ENCODE peak calls at places on chromosomes 7 and 10, in nine cellular contexts. N, H, O, E, G, R, V, Y and K are unnamed samples.

GRCh38 chr7:2537981-2538851 is 17.1 kb downstream of the BRAT1 start:
- DNase-seq in N (no peak), H (no peak), O (no peak), E (no peak), G (no peak), R (no peak), V (no peak), Y (no peak), K (no peak)

GRCh38 chr10:77578583-77579227 is 58.9 kb downstream of the KCNMA1 start:
- DNase-seq in N (no peak), H (peak), O (peak), E (no peak), G (no peak), R (no peak), V (no peak), Y (no peak), K (no peak)

GRCh38 chr7:75909521-75910132 is 5.3 kb upstream of the POR start:
- DNase-seq in N (no peak), H (no peak), O (no peak), E (no peak), G (no peak), R (no peak), V (no peak), Y (no peak), K (no peak)

GRCh38 chr10:111093741-111094380 is 17.0 kb downstream of the ADRA2A start:
- DNase-seq in N (no peak), H (peak), O (peak), E (no peak), G (no peak), R (no peak), V (no peak), Y (no peak), K (no peak)

GRCh38 chr10:93580824-93581223 is 14.4 kb downstream of the FFAR4 start:
- DNase-seq in N (no peak), H (no peak), O (no peak), E (no peak), G (no peak), R (no peak), V (no peak), Y (no peak), K (no peak)

GRCh38 chr7:142894886-142895593 is 9.5 kb upstream of the TRPV6 start:
- DNase-seq in N (no peak), H (no peak), O (no peak), E (no peak), G (no peak), R (peak), V (no peak), Y (no peak), K (no peak)

GRCh38 chr7:214410-215212 is 22.2 kb downstream of the FAM20C start:
- DNase-seq in N (no peak), H (peak), O (peak), E (peak), G (no peak), R (no peak), V (no peak), Y (no peak), K (no peak)

GRCh38 chr10:107206856-107207255 is 42.4 kb upstream of the SORCS1 start:
- DNase-seq in N (no peak), H (no peak), O (no peak), E (no peak), G (no peak), R (no peak), V (no peak), Y (no peak), K (no peak)

GRCh38 chr10:22713853-22714523 is 390 bp downstream of the PIP4K2A start:
- DNase-seq in N (peak), H (peak), O (no peak), E (peak), G (no peak), R (peak), V (no peak), Y (no peak), K (no peak)

GRCh38 chr10:12782537-12782936 is 219.0 kb downstream of the CCDC3 start:
- DNase-seq in N (peak), H (peak), O (peak), E (peak), G (peak), R (peak), V (peak), Y (no peak), K (peak)

GRCh38 chr10:26781797-26782196 is 79.0 kb downstream of the ABI1 start:
- DNase-seq in N (no peak), H (peak), O (peak), E (no peak), G (no peak), R (no peak), V (no peak), Y (no peak), K (no peak)

GRCh38 chr7:904847-905246 is 28.5 kb downstream of the GET4 start:
- DNase-seq in N (no peak), H (no peak), O (peak), E (no peak), G (no peak), R (no peak), V (no peak), Y (no peak), K (no peak)

GRCh38 chr7:103573479-103574058 is 127.6 kb upstream of the SLC26A5 start:
- DNase-seq in N (peak), H (peak), O (peak), E (no peak), G (no peak), R (no peak), V (peak), Y (no peak), K (peak)

GRCh38 chr7:81499262-81500116 is 270.4 kb downstream of the HGF start:
- DNase-seq in N (peak), H (peak), O (peak), E (no peak), G (peak), R (no peak), V (peak), Y (no peak), K (peak)

GRCh38 chr10:102580230-102580629 is 64.0 kb upstream of the TRIM8 start:
- DNase-seq in N (no peak), H (no peak), O (no peak), E (no peak), G (no peak), R (no peak), V (no peak), Y (no peak), K (no peak)

GRCh38 chr7:155652156-155653124 is 8.0 kb downstream of the RBM33 start:
- DNase-seq in N (peak), H (peak), O (peak), E (no peak), G (no peak), R (no peak), V (no peak), Y (no peak), K (no peak)

GRCh38 chr10:22505923-22506685 is 160.8 kb downstream of the SPAG6 start:
- DNase-seq in N (no peak), H (peak), O (no peak), E (no peak), G (no peak), R (no peak), V (no peak), Y (no peak), K (no peak)

GRCh38 chr7:30027065-30027456 is 559 bp upstream of the FKBP14 start:
- DNase-seq in N (peak), H (peak), O (peak), E (no peak), G (no peak), R (no peak), V (peak), Y (no peak), K (peak)

GRCh38 chr10:6918305-6918704 is 338.2 kb upstream of the PRKCQ start:
- DNase-seq in N (peak), H (no peak), O (peak), E (no peak), G (no peak), R (peak), V (no peak), Y (no peak), K (peak)

GRCh38 chr7:101952355-101953247 is 135.2 kb downstream of the CUX1 start:
- DNase-seq in N (no peak), H (peak), O (peak), E (no peak), G (peak), R (no peak), V (peak), Y (no peak), K (no peak)

GRCh38 chr10:61961278-61961677 is 59.8 kb downstream of the ARID5B start:
- DNase-seq in N (peak), H (no peak), O (no peak), E (no peak), G (no peak), R (no peak), V (no peak), Y (no peak), K (peak)

GRCh38 chr10:132808247-132808567 is 22.3 kb upstream of the NKX6-2 start:
- DNase-seq in N (no peak), H (no peak), O (no peak), E (no peak), G (no peak), R (no peak), V (no peak), Y (no peak), K (no peak)

GRCh38 chr7:158244873-158245723 is 342.5 kb downstream of the PTPRN2 start:
- DNase-seq in N (no peak), H (no peak), O (no peak), E (no peak), G (no peak), R (no peak), V (no peak), Y (peak), K (peak)

GRCh38 chr7:125125315-125125714 is 195.7 kb upstream of the POT1 start:
- DNase-seq in N (no peak), H (no peak), O (no peak), E (no peak), G (no peak), R (no peak), V (no peak), Y (no peak), K (no peak)

GRCh38 chr7:98869374-98870070 is at the start of gene TMEM130:
- DNase-seq in N (no peak), H (no peak), O (no peak), E (no peak), G (no peak), R (no peak), V (no peak), Y (no peak), K (peak)

GRCh38 chr10:113960617-113961260 is 82.9 kb upstream of the ADRB1 start:
- DNase-seq in N (peak), H (peak), O (peak), E (no peak), G (no peak), R (no peak), V (no peak), Y (no peak), K (peak)

DNA sequence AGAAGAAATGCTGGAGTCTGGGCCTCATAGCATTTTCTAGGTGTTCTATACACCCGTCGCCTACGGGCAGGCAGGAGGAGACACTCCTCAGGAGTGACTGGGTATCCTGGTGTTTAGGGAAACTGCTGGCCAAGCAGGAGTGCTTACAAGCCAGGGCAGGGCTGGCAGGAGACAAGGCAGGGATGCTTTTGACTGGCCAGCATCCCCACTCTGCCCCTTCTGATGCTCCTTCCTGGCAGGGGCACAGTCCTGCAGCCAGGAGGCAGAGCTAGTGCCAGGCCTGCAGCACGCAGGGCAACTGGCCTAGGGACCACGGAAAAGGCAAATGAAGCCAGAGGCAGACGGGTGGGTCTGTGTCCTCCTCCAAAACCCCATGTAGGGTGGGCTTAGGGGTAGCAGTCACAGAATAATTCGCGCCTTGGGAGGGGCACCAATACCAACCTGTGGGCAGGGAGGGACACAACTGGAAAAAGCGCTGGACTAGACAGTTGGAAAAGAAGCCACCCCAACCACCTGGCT is 4.9 kb downstream of the IMPDH1 start:
- DNase-seq in N (peak), H (peak), O (peak), E (no peak), G (no peak), R (no peak), V (no peak), Y (no peak), K (peak)
- TF ChIP-seq CTCF in N (no peak), H (peak), O (no peak), E (no peak), G (no peak), R (no peak), V (no peak), Y (peak), K (no peak)

GRCh38 chr10:118436742-118437141 is 94.6 kb upstream of the FAM204A start:
- DNase-seq in N (no peak), H (no peak), O (no peak), E (no peak), G (no peak), R (no peak), V (no peak), Y (no peak), K (no peak)

GRCh38 chr10:118442032-118442431 is 99.9 kb upstream of the FAM204A start:
- DNase-seq in N (no peak), H (no peak), O (no peak), E (no peak), G (no peak), R (no peak), V (no peak), Y (no peak), K (no peak)

GRCh38 chr10:118444016-118444415 is 101.9 kb upstream of the FAM204A start:
- DNase-seq in N (no peak), H (no peak), O (no peak), E (no peak), G (no peak), R (no peak), V (no peak), Y (no peak), K (no peak)

GRCh38 chr10:118445535-118445934 is 103.4 kb upstream of the FAM204A start:
- DNase-seq in N (no peak), H (no peak), O (peak), E (no peak), G (no peak), R (no peak), V (no peak), Y (no peak), K (no peak)

DNA sequence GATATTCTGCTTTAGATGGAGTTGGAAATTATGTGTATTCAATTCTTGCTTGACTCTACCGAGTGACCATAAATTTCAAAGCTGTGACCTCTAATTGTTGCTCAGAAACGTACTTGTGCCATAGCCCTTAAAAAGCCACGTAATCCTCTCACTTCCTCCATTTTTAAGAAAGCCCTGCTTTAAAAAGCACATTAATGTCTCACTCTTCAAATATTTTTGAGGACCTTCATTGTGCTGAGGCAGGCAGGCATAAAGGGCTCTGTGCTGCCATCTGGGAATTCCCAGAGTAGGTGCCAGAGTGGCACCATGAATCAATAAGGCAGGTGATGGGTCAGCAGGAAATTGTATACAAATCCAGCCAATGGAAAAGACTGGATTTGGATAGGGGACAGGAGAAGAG is 97.7 kb upstream of the FAM204A start:
- DNase-seq in N (no peak), H (no peak), O (no peak), E (no peak), G (no peak), R (no peak), V (no peak), Y (no peak), K (no peak)
- TF ChIP-seq CTCF in N (no peak), H (no peak), O (no peak), E (no peak), G (no peak), R (no peak), V (no peak), Y (no peak), K (no peak)

DNA sequence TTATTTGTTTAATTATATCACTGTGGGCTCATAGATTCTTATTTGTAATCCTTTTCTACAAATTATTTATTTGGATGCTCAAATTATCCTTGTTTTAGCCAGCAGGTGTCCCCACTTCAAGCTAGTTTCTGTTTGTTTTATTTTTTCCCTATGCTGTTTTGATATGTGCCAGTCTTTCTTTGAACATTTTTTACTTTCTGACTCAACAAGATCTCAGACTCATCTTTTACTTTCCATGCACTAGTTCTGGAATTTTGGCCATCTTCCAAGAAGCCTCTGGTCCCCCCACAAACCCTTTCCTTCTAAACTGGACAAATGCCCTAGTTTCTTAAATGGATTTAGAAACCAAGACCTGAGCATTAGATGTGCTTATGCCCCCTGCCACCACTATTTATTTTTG is 11.5 kb upstream of the MRPS16 start:
- DNase-seq in N (peak), H (peak), O (peak), E (no peak), G (no peak), R (no peak), V (peak), Y (no peak), K (no peak)
- TF ChIP-seq CTCF in N (peak), H (peak), O (peak), E (no peak), G (no peak), R (peak), V (peak), Y (peak), K (peak)

GRCh38 chr10:96999337-96999736 is 167.2 kb downstream of the LCOR start:
- DNase-seq in N (no peak), H (no peak), O (no peak), E (no peak), G (no peak), R (no peak), V (no peak), Y (peak), K (no peak)
- TF ChIP-seq CTCF in N (no peak), H (no peak), O (no peak), E (no peak), G (no peak), R (no peak), V (no peak), Y (no peak), K (no peak)

GRCh38 chr10:28097633-28098032 is 98.8 kb upstream of the ODAD2 start:
- DNase-seq in N (no peak), H (no peak), O (no peak), E (no peak), G (no peak), R (no peak), V (no peak), Y (no peak), K (no peak)
- TF ChIP-seq CTCF in N (no peak), H (no peak), O (no peak), E (no peak), G (no peak), R (no peak), V (no peak), Y (no peak), K (no peak)

DNA sequence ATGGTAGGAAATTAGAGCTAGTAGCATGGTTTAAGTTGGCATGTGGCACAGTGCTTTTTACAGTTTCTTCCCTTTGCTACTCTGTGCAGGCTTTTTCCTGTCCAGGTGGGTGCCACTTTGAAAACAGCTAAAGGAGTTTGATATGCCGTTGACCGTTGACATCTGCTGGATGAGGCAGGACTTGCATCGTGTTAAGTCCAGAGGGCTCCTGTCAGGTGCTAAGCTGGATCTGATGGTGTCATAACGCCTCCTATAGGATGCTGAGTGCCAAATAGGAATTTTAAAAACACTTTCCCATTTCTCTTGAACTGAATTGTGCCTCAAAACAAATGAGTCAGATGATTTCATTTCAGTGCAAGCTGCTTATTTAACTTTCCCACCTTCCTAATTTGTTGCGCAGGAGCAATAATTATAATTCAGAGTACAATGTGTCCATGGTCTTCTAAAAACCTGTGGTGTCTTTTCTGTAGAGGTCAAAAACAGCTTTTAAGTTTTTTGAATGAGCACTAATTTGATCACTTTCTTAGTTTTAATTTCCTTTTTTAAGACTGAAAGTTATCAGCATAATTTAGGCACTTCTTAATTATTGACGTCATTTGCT is 178.3 kb downstream of the CDCA7L start:
- DNase-seq in N (peak), H (peak), O (peak), E (peak), G (no peak), R (peak), V (peak), Y (no peak), K (peak)
- TF ChIP-seq CTCF in N (peak), H (peak), O (peak), E (peak), G (no peak), R (peak), V (peak), Y (peak), K (peak)

GRCh38 chr10:94627511-94627910 is 56.0 kb upstream of the CYP2C18 start:
- DNase-seq in N (no peak), H (no peak), O (peak), E (no peak), G (no peak), R (no peak), V (no peak), Y (no peak), K (no peak)

GRCh38 chr10:94622666-94623205 is 60.8 kb upstream of the CYP2C18 start:
- DNase-seq in N (no peak), H (no peak), O (no peak), E (no peak), G (no peak), R (no peak), V (no peak), Y (no peak), K (no peak)

GRCh38 chr10:94630017-94630688 is 53.4 kb upstream of the CYP2C18 start:
- DNase-seq in N (peak), H (peak), O (peak), E (no peak), G (no peak), R (no peak), V (peak), Y (no peak), K (peak)

GRCh38 chr10:94623572-94623971 is 60.0 kb upstream of the CYP2C18 start:
- DNase-seq in N (no peak), H (no peak), O (no peak), E (no peak), G (no peak), R (no peak), V (no peak), Y (no peak), K (no peak)

GRCh38 chr10:94626476-94626875 is 57.1 kb upstream of the CYP2C18 start:
- DNase-seq in N (no peak), H (peak), O (peak), E (no peak), G (no peak), R (no peak), V (no peak), Y (no peak), K (no peak)
- TF ChIP-seq CTCF in N (no peak), H (no peak), O (no peak), E (no peak), G (no peak), R (no peak), V (no peak), Y (no peak), K (no peak)